ENCODE peak calls at places on chromosomes 6 and 20, in eight cellular contexts. T is A549, D is H9, A is fibroblast of the aortic adventitia, I is bronchial epithelial cell, N is Calu3, Y is psoas muscle, G is mucosa of descending colon. C is an unnamed sample.

GRCh38 chr6:2450546-2450945 is 205.1 kb upstream of the GMDS start:
- DNase-seq in A (no peak), I (peak; percentile 23), N (peak; percentile 52), D (no peak), T (no peak), Y (peak; percentile 68), G (peak; percentile 65), C (peak; percentile 58)

GRCh38 chr6:150231456-150231855 is 88.6 kb downstream of the PPP1R14C start:
- DNase-seq in I (peak; percentile 76), D (no peak), G (no peak), N (no peak), A (peak; percentile 30), T (no peak), Y (no peak), C (no peak)

GRCh38 chr6:154528286-154528915 is 17.9 kb upstream of the CNKSR3 start:
- DNase-seq in D (no peak), A (no peak), I (no peak), G (no peak), Y (no peak), T (no peak), N (no peak), C (no peak)

GRCh38 chr6:18308070-18308735 is 43.9 kb upstream of the DEK start:
- DNase-seq in D (no peak), N (no peak), T (no peak), A (peak; percentile 29), G (no peak), I (peak; percentile 30), Y (no peak), C (no peak)

GRCh38 chr20:61608275-61609085 is 356.4 kb downstream of the CDH4 start:
- DNase-seq in I (no peak), G (no peak), D (peak; percentile 57), Y (no peak), A (no peak), T (no peak), N (peak; percentile 15), C (peak; percentile 11)

GRCh38 chr6:26056583-26057350 is 30.5 kb upstream of the HFE start:
- DNase-seq in I (peak; percentile 12), G (peak; percentile 55), A (no peak), N (peak; percentile 16), Y (no peak), D (no peak), T (peak; percentile 55), C (peak; percentile 45)

GRCh38 chr6:69584913-69585729 is 211.7 kb downstream of the LMBRD1 start:
- DNase-seq in D (no peak), Y (no peak), T (no peak), G (no peak), I (no peak), A (no peak), N (no peak), C (no peak)

GRCh38 chr6:165090206-165090605 is 219.2 kb downstream of the C6orf118 start:
- DNase-seq in N (no peak), G (no peak), Y (no peak), D (no peak), I (no peak), A (no peak), T (no peak), C (no peak)

GRCh38 chr6:80348263-80348662 is 241.8 kb downstream of the BCKDHB start:
- DNase-seq in A (peak; percentile 15), Y (no peak), T (no peak), I (no peak), D (no peak), N (no peak), G (no peak), C (peak; percentile 44)

DNA sequence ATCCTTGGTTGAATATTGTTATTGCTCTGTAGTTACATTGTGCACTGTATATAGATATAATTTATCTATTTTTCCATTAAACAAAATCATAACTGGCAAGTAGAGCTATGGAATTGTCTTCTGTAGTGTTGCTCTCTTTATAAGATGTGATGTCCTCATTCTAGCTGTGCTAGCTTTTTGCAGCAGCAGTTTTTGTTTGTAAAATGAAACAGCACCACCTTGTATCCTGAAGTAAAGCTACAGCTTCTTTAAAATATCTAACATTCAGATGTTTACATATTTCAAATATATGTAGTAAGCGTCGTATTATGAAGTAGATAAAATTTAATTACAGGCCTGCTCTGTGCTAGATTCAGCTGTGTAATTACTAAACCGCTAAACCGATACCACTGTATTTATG is 328.8 kb upstream of the MANEA start:
- DNase-seq in T (no peak), I (no peak), D (no peak), Y (no peak), A (peak; percentile 5), N (no peak), G (no peak), C (no peak)
- TF ChIP-seq CTCF in T (no peak), I (no peak), D (no peak), Y (no peak), A (no peak), N (no peak), G (no peak), C (no peak)

GRCh38 chr6:15274696-15275387 is 29.0 kb downstream of the JARID2 start:
- DNase-seq in D (no peak), I (no peak), T (no peak), G (no peak), N (no peak), Y (no peak), A (peak; percentile 51), C (peak; percentile 37)
- TF ChIP-seq CTCF in D (peak; percentile 24), I (peak; percentile 23), T (no peak), G (no peak), N (no peak), Y (peak; percentile 31), A (peak; percentile 33), C (no peak)

GRCh38 chr6:82353848-82354247 is 9.8 kb upstream of the TPBG start:
- DNase-seq in A (no peak), T (no peak), N (no peak), D (no peak), Y (no peak), I (peak; percentile 34), G (no peak), C (no peak)

GRCh38 chr6:82348130-82348529 is 15.5 kb upstream of the TPBG start:
- DNase-seq in Y (no peak), T (no peak), G (no peak), D (peak; percentile 65), A (no peak), N (no peak), I (no peak), C (no peak)
- TF ChIP-seq CTCF in Y (no peak), T (no peak), G (no peak), D (peak; percentile 60), A (no peak), N (no peak), I (no peak), C (no peak)

DNA sequence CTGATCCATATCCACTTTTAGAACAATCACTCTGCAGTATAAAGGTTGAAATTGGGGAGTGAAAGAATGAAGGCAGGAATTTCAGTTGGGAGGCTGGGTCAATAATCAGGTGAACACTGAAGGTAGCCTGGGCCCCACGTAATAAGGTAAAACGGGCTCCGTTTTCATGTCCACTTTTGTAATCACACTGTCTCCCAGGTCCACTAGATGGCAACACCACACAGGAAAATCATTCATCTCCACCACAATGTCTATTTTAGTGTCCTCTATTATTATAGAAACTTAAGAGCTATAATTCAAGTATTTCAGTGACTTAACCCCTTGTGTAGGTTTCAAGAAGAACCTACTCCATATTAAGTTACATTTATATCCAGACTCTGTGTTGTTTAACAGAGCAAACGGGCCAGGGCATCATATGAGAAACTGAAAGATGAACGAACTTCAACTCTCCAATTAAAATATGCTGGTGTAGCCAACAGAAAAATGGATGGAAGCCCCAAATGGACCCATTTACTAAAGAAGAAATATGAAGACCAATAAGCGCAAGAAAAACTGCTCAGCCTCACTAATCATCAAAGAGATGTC is 45.9 kb upstream of the MC3R start:
- DNase-seq in G (no peak), Y (no peak), I (peak; percentile 13), A (peak; percentile 20), T (peak; percentile 7), D (no peak), N (peak; percentile 13), C (peak; percentile 63)
- TF ChIP-seq CTCF in G (peak; percentile 10), Y (peak; percentile 22), I (peak; percentile 41), A (peak; percentile 31), T (peak; percentile 31), D (no peak), N (no peak), C (peak; percentile 73)

GRCh38 chr20:24363031-24363430 is 106.4 kb upstream of the SYNDIG1 start:
- DNase-seq in A (no peak), G (no peak), Y (no peak), T (no peak), D (no peak), I (no peak), N (no peak), C (no peak)

GRCh38 chr20:24357169-24357568 is 112.3 kb upstream of the SYNDIG1 start:
- DNase-seq in Y (no peak), G (no peak), N (no peak), A (no peak), D (no peak), I (no peak), T (no peak), C (no peak)

GRCh38 chr20:24362080-24362479 is 107.3 kb upstream of the SYNDIG1 start:
- DNase-seq in I (no peak), A (no peak), D (no peak), G (no peak), Y (no peak), T (no peak), N (no peak), C (no peak)

GRCh38 chr20:24360531-24360930 is 108.9 kb upstream of the SYNDIG1 start:
- DNase-seq in N (no peak), A (no peak), G (no peak), T (no peak), I (no peak), D (no peak), Y (no peak), C (no peak)

DNA sequence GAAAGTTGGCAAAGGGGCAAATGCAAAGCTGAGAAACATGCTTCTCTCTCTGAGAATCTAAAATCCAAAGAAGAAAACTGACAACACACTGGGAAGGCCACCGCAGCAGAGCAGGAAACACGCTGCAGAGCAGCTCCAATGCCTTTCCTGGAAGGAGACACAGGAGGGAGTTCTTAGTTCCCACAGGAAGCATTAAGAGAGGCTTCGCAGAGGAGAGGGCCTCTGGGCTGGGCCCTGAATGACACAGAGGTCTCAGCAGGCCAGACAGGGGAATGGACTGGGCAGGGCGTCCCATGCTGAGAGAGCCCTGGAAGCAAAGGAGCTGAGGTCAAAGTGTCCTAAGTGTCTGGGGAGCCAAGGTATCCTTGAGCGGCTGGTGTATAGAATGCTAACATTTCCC is 110.1 kb upstream of the SYNDIG1 start:
- DNase-seq in A (no peak), N (no peak), T (no peak), G (no peak), D (no peak), I (no peak), Y (no peak), C (no peak)
- TF ChIP-seq CTCF in A (no peak), N (no peak), T (no peak), G (no peak), D (no peak), I (no peak), Y (no peak), C (no peak)